ENCODE peak calls at places on chromosomes 13 and 19, in eight cellular contexts. N is neural progenitor cell; D is K562; V is uterus; I is tibial nerve; U is CD8-positive, alpha-beta memory T cell; B is body of pancreas; W is esophagus muscularis mucosa. C is an unnamed sample.

GRCh38 chr13:62320129-62320724 is 904.6 kb upstream of the PCDH20 start:
- DNase-seq in U (no peak), W (no peak), B (no peak), N (peak; percentile 45), V (no peak), I (no peak), D (no peak), C (no peak)

GRCh38 chr13:51444922-51445321 is 7.9 kb downstream of the INTS6 start:
- DNase-seq in N (no peak), I (no peak), D (no peak), U (peak; percentile 11), W (no peak), V (no peak), B (no peak), C (no peak)

GRCh38 chr13:75812751-75813181 is 176.6 kb downstream of the LMO7 start:
- DNase-seq in I (no peak), N (no peak), U (no peak), V (no peak), B (no peak), W (no peak), D (no peak), C (no peak)

GRCh38 chr13:37136187-37136586 is 30.7 kb upstream of the CSNK1A1L start:
- DNase-seq in I (no peak), W (no peak), N (no peak), D (no peak), U (no peak), V (no peak), B (no peak), C (no peak)

GRCh38 chr19:6530385-6531162 is at the start of gene TNFSF9:
- DNase-seq in I (peak; percentile 84), W (peak; percentile 98), U (peak; percentile 76), B (peak; percentile 90), V (peak; percentile 78), D (peak; percentile 87), N (peak; percentile 92), C (peak; percentile 79)

GRCh38 chr19:42176990-42177685 is 40.3 kb downstream of the DEDD2 start:
- DNase-seq in W (no peak), B (peak; percentile 63), N (peak; percentile 96), I (peak; percentile 26), D (peak; percentile 76), V (peak; percentile 36), U (peak; percentile 73), C (peak; percentile 55)

GRCh38 chr19:2333027-2333806 is 4.7 kb downstream of the SPPL2B start:
- DNase-seq in W (no peak), B (peak; percentile 37), D (no peak), N (no peak), V (no peak), U (no peak), I (no peak), C (no peak)

GRCh38 chr13:59750860-59751259 is 412.9 kb downstream of the DIAPH3 start:
- DNase-seq in I (no peak), N (peak; percentile 90), U (no peak), W (no peak), B (peak; percentile 15), D (no peak), V (no peak), C (no peak)

GRCh38 chr19:56015756-56016155 is 29.2 kb downstream of the NLRP5 start:
- DNase-seq in D (peak; percentile 27), U (no peak), N (peak; percentile 9), B (no peak), V (no peak), I (no peak), W (no peak), C (no peak)

GRCh38 chr13:102940770-102941169 is 94.9 kb downstream of the ERCC5 start:
- DNase-seq in N (no peak), B (no peak), I (no peak), W (peak; percentile 24), U (no peak), D (no peak), V (no peak), C (no peak)

GRCh38 chr13:112625698-112626097 is 37.7 kb upstream of the TUBGCP3 start:
- DNase-seq in N (no peak), U (no peak), D (no peak), W (no peak), B (no peak), V (no peak), I (no peak), C (no peak)

GRCh38 chr13:99258210-99258860 is at the start of gene GPR18:
- DNase-seq in W (no peak), B (no peak), N (no peak), U (peak; percentile 60), V (no peak), I (no peak), D (no peak), C (no peak)

GRCh38 chr13:35881360-35881759 is 249.8 kb downstream of the DCLK1 start:
- DNase-seq in N (no peak), B (no peak), D (no peak), V (no peak), I (no peak), U (no peak), W (no peak), C (peak; percentile 63)

GRCh38 chr13:46565808-46566750 is 13.1 kb downstream of the LRCH1 start:
- DNase-seq in B (no peak), I (no peak), D (no peak), V (no peak), N (no peak), W (no peak), U (no peak), C (no peak)

GRCh38 chr13:112711528-112712265 is 21.9 kb downstream of the ATP11A start:
- DNase-seq in D (peak; percentile 88), V (peak; percentile 98), N (peak; percentile 95), W (peak; percentile 96), B (peak; percentile 61), U (no peak), I (peak; percentile 80), C (no peak)

GRCh38 chr13:50678464-50679162 is 164.9 kb downstream of the DLEU7 start:
- DNase-seq in I (no peak), W (peak; percentile 64), V (no peak), B (no peak), N (no peak), U (no peak), D (no peak), C (no peak)

GRCh38 chr19:11414544-11414943 is 4.6 kb downstream of the RGL3 start:
- DNase-seq in I (no peak), W (no peak), N (no peak), V (no peak), U (no peak), B (no peak), D (peak; percentile 4), C (no peak)

DNA sequence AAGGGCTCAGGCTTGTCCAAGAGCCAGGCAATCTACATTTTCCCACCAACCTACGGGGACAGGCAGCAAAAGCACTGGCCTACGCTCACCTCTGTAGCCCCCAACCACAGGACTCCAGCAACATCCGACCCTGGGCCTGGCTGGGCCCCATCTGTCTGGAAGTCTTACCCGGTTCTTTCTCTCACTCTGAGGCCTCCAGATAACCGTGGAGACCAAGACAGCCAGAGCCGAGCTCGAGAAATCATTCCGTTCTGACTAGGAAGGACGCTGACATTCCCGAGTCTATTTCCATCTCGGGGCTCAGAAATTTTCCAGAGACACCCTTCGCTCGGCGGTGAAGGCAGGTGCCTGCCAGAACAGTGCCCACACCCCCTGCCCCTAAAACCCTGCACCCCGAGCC is 91.3 kb upstream of the ZNF507 start:
- DNase-seq in D (no peak), W (no peak), B (no peak), I (no peak), U (no peak), N (no peak), V (no peak), C (no peak)
- H3K27me3 ChIP-seq in D (peaks cover 51% of the 10 kb centered on the region), W (no peaks in the 10 kb centered on the region), B (no peaks in the 10 kb centered on the region), I (no peaks in the 10 kb centered on the region), U (peaks cover 5% of the 10 kb centered on the region), N (no peaks in the 10 kb centered on the region), V (no peaks in the 10 kb centered on the region), C (no peaks in the 10 kb centered on the region)

DNA sequence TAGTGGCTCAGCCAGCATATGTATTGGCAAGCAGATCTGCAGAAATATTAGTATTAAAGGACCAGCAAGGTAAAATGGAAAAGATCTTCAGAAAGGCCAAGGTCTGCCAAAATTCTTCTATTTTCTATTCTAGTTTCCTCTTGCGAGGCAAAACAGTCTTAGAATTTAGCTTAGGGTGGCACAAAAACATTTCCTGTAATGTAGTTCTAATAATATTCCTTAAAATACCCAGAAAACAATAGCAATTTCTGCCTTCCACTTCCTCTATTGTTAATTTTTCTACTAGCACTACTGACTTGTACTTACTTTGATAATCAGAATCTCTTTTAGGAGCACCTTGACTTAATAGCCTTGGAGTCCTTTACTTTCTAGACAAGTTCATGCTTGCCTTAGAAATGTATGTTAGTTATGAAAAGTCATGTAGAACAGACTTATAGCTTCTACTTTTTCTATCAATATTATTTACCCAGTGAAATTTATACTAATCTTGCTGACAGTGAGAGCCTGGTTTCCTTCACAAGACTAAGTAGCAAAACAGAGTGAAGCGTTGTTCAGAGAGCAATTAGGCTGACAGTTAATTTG is 23.8 kb upstream of the LPAR6 start:
- DNase-seq in W (no peak), D (no peak), U (no peak), N (no peak), V (no peak), I (no peak), B (no peak), C (no peak)
- H3K27ac ChIP-seq in W (peak overlapping the region; percentile 38), D (no peak overlapping the region), U (no peak overlapping the region), N (no peak overlapping the region), V (peak overlapping the region; percentile 53), I (peak overlapping the region; percentile 58), B (no peak overlapping the region), C (no peak overlapping the region)

DNA sequence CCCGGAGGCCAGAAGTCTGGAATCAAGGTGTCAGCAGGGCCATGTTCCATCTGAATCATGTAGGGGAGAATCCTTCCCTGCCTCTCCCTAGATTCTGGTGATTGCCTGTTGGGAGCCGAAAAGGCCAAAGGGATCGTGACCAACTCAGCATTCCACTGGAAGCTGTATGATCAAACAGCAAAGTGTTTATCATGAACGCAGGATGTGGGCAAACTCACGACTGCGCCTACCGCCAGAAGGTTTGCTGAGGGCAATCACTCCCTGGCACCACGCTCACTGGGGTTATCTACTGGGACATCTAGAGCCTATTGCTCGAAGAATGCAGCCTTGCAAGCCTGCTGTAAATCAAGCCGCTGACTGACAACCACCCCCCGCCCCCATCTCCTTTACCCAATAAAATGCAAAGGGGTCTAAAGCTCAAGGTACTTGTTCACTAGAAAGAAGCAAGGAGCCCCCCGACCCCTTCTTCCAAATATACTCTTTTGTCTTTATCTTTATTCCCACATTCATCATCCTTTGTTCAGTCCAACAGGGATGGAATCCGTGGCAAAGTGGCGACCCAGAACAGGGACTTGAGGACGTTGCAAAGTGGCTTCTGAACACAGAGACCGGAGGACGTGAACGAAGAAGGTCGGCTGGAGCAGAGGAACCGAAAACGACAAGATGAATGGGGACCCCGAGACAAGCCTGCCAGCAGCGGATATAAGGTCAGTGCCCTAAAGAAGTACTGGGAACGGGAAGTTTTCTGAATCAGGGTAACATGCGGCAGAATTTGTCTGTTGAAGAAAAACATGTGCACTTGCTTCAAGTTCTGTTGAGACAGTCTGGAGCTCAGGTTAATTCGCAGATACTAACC is 16.8 kb downstream of the CLEC4M start:
- DNase-seq in D (no peak), U (no peak), I (no peak), V (no peak), B (no peak), W (no peak), N (no peak), C (no peak)
- H3K27me3 ChIP-seq in D (peaks cover 51% of the 10 kb centered on the region), U (no peaks in the 10 kb centered on the region), I (no peaks in the 10 kb centered on the region), V (no peaks in the 10 kb centered on the region), B (peaks cover 4% of the 10 kb centered on the region), W (no peaks in the 10 kb centered on the region), N (peaks cover 50% of the 10 kb centered on the region), C (no peaks in the 10 kb centered on the region)

DNA sequence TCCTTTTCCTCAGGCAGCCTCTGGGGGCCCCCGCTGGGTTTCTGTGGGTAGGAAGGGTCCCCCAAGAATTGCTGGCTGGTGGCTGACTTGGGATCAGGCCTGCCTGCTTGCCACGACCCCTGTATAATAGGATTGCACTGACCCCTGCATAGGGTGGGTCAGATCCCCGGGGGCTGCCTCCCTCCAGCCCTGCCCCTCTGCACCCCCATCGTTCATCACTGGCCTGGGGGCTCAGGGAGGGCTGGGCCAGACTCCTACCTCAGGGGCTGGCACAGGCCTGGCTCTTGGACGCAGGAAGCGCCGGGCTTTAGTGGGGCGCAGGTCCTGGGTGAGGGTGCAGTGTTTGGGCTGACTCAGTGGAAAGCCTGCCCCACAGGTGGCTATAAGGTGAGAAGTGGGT is 10.6 kb downstream of the NDUFB7 start:
- DNase-seq in I (no peak), U (no peak), B (no peak), D (no peak), N (no peak), W (no peak), V (no peak), C (no peak)
- H3K27ac ChIP-seq in I (peak overlapping the region; percentile 91), U (no peak overlapping the region), B (no peak overlapping the region), D (no peak overlapping the region), N (peak overlapping the region; percentile 78), W (peak overlapping the region; percentile 44), V (peak overlapping the region; percentile 60), C (peak overlapping the region; percentile 60)

C was measured in prostate gland.